ENCODE peak calls at places on chromosomes 16 and 17, in eight cellular contexts. Q is substantia nigra; H is OCI-LY7; K is H9; A is AG04450; L is neuronal stem cell; G is brain microvascular endothelial cell; Z is effector memory CD4-positive, alpha-beta T cell. V is an unnamed sample.

GRCh38 chr17:77254961-77255741 is 114.4 kb downstream of the SEC14L1 start:
- DNase-seq in Q (peak; percentile 25), Z (no peak), K (peak; percentile 68), A (peak; percentile 50), G (peak; percentile 77), H (no peak), L (no peak), V (no peak)

GRCh38 chr17:77074681-77075080 is 66.1 kb upstream of the SEC14L1 start:
- DNase-seq in A (no peak), Q (no peak), Z (no peak), K (no peak), G (no peak), L (no peak), H (no peak), V (no peak)

GRCh38 chr16:19071811-19072777 is 4.7 kb downstream of the COQ7 start:
- DNase-seq in K (peak; percentile 72), Z (peak; percentile 6), L (peak; percentile 31), H (peak; percentile 67), G (peak; percentile 71), Q (peak; percentile 61), A (no peak), V (no peak)

GRCh38 chr16:30786115-30786935 is 680 bp downstream of the ZNF629 start:
- DNase-seq in A (no peak), H (no peak), Z (no peak), L (no peak), K (no peak), Q (no peak), G (peak; percentile 77), V (no peak)

GRCh38 chr16:1075546-1075945 is 3.0 kb downstream of the SSTR5 start:
- DNase-seq in L (no peak), H (no peak), K (no peak), G (no peak), Z (no peak), A (no peak), Q (no peak), V (no peak)

GRCh38 chr17:57286372-57287105 is 30.2 kb downstream of the MSI2 start:
- DNase-seq in Z (no peak), H (no peak), G (no peak), L (peak; percentile 77), Q (no peak), K (no peak), A (no peak), V (no peak)

GRCh38 chr17:17781591-17782424 is 55.0 kb downstream of the SREBF1 start:
- DNase-seq in H (no peak), Z (no peak), K (peak; percentile 68), G (peak; percentile 12), Q (peak; percentile 87), A (no peak), L (peak; percentile 47), V (peak; percentile 84)

GRCh38 chr16:2817496-2818277 is 650 bp downstream of the PRSS21 start:
- DNase-seq in L (no peak), A (no peak), Z (no peak), H (peak; percentile 51), K (no peak), Q (no peak), G (no peak), V (no peak)

GRCh38 chr16:68644715-68645493 is at the start of gene CDH3:
- DNase-seq in Q (no peak), L (no peak), Z (no peak), K (peak; percentile 95), A (no peak), G (no peak), H (no peak), V (no peak)

GRCh38 chr17:47895856-47896671 is at the start of gene SP2:
- DNase-seq in K (peak; percentile 100), Z (peak; percentile 98), G (peak; percentile 100), H (peak; percentile 100), Q (peak; percentile 98), L (peak; percentile 100), A (peak; percentile 100), V (peak; percentile 100)

GRCh38 chr16:67773099-67773498 is 33.3 kb downstream of the RANBP10 start:
- DNase-seq in H (no peak), G (peak; percentile 11), K (no peak), A (no peak), L (no peak), Z (no peak), Q (no peak), V (no peak)

GRCh38 chr17:63700528-63701441 is 860 bp upstream of the LIMD2 start:
- DNase-seq in H (peak; percentile 82), Q (peak; percentile 25), K (peak; percentile 69), G (peak; percentile 39), Z (peak; percentile 44), A (no peak), L (peak; percentile 39), V (peak; percentile 34)

GRCh38 chr16:68760671-68761275 is 23.7 kb downstream of the CDH1 start:
- DNase-seq in Z (no peak), G (peak; percentile 36), K (no peak), A (no peak), L (no peak), H (peak; percentile 16), Q (peak; percentile 67), V (peak; percentile 34)

GRCh38 chr17:44911133-44912001 is 3.9 kb downstream of the GFAP start:
- DNase-seq in Q (peak; percentile 75), L (peak; percentile 55), H (peak; percentile 56), G (peak; percentile 35), Z (no peak), A (no peak), K (peak; percentile 97), V (no peak)

GRCh38 chr17:77725851-77726250 is 232.7 kb upstream of the TNRC6C start:
- DNase-seq in A (no peak), Z (no peak), G (no peak), H (no peak), K (peak; percentile 22), L (no peak), Q (no peak), V (no peak)

GRCh38 chr17:64259436-64259835 is 3.6 kb downstream of the TEX2 start:
- DNase-seq in Q (no peak), Z (no peak), A (no peak), L (no peak), K (no peak), H (no peak), G (no peak), V (no peak)

GRCh38 chr16:57096793-57097192 is 4.4 kb downstream of the CPNE2 start:
- DNase-seq in H (no peak), A (no peak), G (no peak), Q (no peak), Z (no peak), K (no peak), L (no peak), V (no peak)

GRCh38 chr17:45146616-45147101 is 1.6 kb upstream of the HEXIM1 start:
- DNase-seq in Z (no peak), H (peak; percentile 13), Q (no peak), K (peak; percentile 24), G (peak; percentile 82), L (no peak), A (no peak), V (no peak)

GRCh38 chr17:19304209-19304608 is 58.3 kb downstream of the B9D1 start:
- DNase-seq in L (no peak), K (no peak), H (peak; percentile 29), G (peak; percentile 47), A (no peak), Q (peak; percentile 58), Z (no peak), V (peak; percentile 49)

GRCh38 chr16:79601978-79602609 is 1.6 kb upstream of the MAF start:
- DNase-seq in H (peak; percentile 60), A (peak; percentile 24), Z (peak; percentile 72), G (peak; percentile 78), L (peak; percentile 91), K (peak; percentile 68), Q (peak; percentile 80), V (no peak)
- H3K27ac ChIP-seq in H (no peak overlapping the region), A (no peak overlapping the region), Z (peak overlapping the region; percentile 71), G (no peak overlapping the region), L (no peak overlapping the region), K (no peak overlapping the region), Q (peak overlapping the region; percentile 87), V (peak overlapping the region; percentile 98)

DNA sequence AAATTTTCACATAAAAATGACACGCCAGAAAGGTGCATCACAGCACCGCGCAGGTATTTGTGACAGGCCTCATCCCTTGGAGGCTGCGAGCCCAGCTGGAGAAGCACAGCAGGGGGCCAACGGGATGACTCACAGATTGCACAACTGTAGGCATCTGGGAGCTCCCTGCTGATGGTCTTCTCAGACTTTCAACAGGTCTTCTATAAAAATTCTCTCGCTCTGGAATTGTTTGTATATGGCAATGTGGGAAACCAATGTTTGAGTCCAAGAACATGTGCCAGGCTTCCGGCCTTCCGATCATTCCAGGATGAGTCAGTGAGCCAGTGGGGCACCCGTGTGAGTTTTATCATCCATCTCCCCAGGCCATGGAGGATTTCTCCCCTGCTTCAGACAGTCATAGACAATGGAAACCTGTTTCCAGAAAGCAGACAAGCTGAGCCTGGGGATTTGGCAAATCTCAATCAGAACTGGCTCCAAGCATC is 24.1 kb upstream of the ADORA2B start:
- DNase-seq in H (no peak), K (no peak), Z (no peak), A (peak; percentile 94), G (peak; percentile 95), L (no peak), Q (no peak), V (no peak)
- H3K27ac ChIP-seq in H (no peak overlapping the region), K (no peak overlapping the region), Z (no peak overlapping the region), A (peak overlapping the region; percentile 96), G (peak overlapping the region; percentile 84), L (no peak overlapping the region), Q (no peak overlapping the region), V (no peak overlapping the region)

DNA sequence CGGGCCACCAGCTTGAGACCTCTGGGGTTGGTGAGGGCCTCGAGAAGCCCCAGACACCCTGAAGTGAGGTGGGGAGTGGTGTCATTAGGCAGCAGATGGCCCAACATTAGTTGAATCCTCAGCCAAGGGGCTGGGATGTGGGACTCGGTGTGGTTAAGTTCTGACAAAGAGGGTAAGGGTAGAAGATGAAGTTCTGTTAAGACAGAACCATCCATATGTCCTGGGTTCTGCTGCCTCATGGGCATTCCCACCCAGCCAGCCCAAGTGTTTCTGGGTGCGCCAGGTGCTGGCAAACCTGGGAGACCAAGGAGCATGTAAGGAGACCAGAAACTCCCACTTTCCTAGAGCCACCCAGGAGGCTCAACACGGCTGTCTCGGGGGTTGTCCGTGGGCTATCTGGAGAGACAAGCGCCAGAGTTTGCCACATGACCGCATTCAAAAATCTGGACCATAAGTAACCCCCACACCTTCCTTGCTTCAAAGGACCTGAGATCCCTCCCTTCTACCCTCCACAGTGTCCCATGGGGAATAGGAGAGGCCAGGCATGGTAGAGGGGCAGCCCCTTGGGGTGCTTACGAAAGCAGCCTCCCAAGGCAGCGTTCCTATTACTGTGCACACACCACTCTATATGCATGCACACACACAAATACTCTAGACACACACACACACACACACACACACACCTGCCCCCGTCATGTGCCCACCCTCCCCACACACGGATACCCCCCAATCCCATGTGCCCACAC is 128.7 kb downstream of the C16orf78 start:
- DNase-seq in G (no peak), K (no peak), Z (no peak), L (no peak), A (no peak), Q (no peak), H (no peak), V (no peak)
- H3K27ac ChIP-seq in G (no peak overlapping the region), K (no peak overlapping the region), Z (no peak overlapping the region), L (no peak overlapping the region), A (no peak overlapping the region), Q (no peak overlapping the region), H (no peak overlapping the region), V (no peak overlapping the region)

DNA sequence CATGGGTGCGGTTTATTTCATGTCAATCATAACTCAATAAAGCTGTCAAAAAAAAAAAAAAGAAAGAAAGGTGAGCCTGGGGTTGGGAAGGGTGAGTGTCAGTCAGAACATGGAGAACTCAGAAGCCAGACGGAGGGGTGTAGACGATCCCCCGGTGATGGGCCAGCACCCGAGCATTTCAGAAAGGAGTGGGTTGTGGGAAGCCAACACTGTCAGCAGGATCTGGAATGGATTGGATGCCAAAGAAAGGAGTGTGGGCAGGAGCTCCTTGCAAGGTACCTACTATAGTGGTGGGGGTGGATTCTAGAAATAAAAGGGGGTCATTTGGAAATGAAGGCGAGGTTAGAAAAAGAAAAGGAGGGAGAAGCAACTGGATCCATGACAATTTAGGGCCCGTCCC is 19.8 kb upstream of the SCIMP start:
- DNase-seq in A (no peak), L (no peak), H (no peak), Q (no peak), G (no peak), K (no peak), Z (no peak), V (peak; percentile 18)
- H3K27ac ChIP-seq in A (no peak overlapping the region), L (no peak overlapping the region), H (peak overlapping the region; percentile 48), Q (no peak overlapping the region), G (no peak overlapping the region), K (no peak overlapping the region), Z (no peak overlapping the region), V (no peak overlapping the region)

V was measured in caudate nucleus.